ENCODE peak calls at places on chromosomes 4 and X, in six cellular contexts. U, M, H, E, N and F are unnamed samples.

GRCh38 chrX:71911023-71911730 is 532 bp downstream of the NHSL2 start:
- DNase-seq in U (no peak), M (peak), H (no peak), E (no peak), N (no peak), F (no peak)

GRCh38 chrX:112841114-112841819 is 636 bp upstream of the AMOT start:
- DNase-seq in U (peak), M (peak), H (peak), E (peak), N (no peak), F (peak)

GRCh38 chr4:166391501-166391900 is 518.5 kb downstream of the TLL1 start:
- DNase-seq in U (no peak), M (no peak), H (no peak), E (no peak), N (no peak), F (no peak)

GRCh38 chrX:38036471-38036870 is 30.1 kb downstream of the SYTL5 start:
- DNase-seq in U (no peak), M (no peak), H (no peak), E (no peak), N (no peak), F (no peak)

GRCh38 chr4:141246243-141246642 is 25.5 kb downstream of the ZNF330 start:
- DNase-seq in U (no peak), M (no peak), H (no peak), E (no peak), N (no peak), F (no peak)

GRCh38 chr4:87108142-87108546 is 112.3 kb downstream of the KLHL8 start:
- DNase-seq in U (no peak), M (no peak), H (no peak), E (no peak), N (no peak), F (peak)

GRCh38 chrX:68273887-68274286 is 159.4 kb downstream of the OPHN1 start:
- DNase-seq in U (no peak), M (peak), H (no peak), E (no peak), N (no peak), F (peak)

GRCh38 chr4:145840162-145840768 is 98.4 kb downstream of the ZNF827 start:
- DNase-seq in U (peak), M (no peak), H (peak), E (no peak), N (peak), F (peak)

GRCh38 chrX:147838465-147839131 is 73.1 kb upstream of the FMR1 start:
- DNase-seq in U (no peak), M (no peak), H (peak), E (no peak), N (no peak), F (no peak)

GRCh38 chrX:30875957-30876356 is 13.1 kb downstream of the TAB3 start:
- DNase-seq in U (no peak), M (no peak), H (peak), E (no peak), N (no peak), F (no peak)

GRCh38 chrX:101708180-101708579 is 48.5 kb upstream of the ARMCX2 start:
- DNase-seq in U (no peak), M (no peak), H (no peak), E (no peak), N (no peak), F (no peak)

GRCh38 chr4:53674891-53675290 is 83.6 kb upstream of the LNX1 start:
- DNase-seq in U (no peak), M (no peak), H (no peak), E (no peak), N (no peak), F (no peak)

GRCh38 chrX:30183554-30183953 is 31.8 kb upstream of the MAGEB2 start:
- DNase-seq in U (no peak), M (no peak), H (no peak), E (no peak), N (no peak), F (no peak)

GRCh38 chrX:43731086-43731485 is 75.0 kb downstream of the MAOA start:
- DNase-seq in U (no peak), M (no peak), H (no peak), E (no peak), N (no peak), F (no peak)

GRCh38 chrX:100980608-100981497 is 11.3 kb downstream of the ARL13A start:
- DNase-seq in U (no peak), M (no peak), H (peak), E (no peak), N (no peak), F (peak)

GRCh38 chrX:107448625-107449468 is 605 bp upstream of the FRMPD3 start:
- DNase-seq in U (no peak), M (peak), H (no peak), E (no peak), N (no peak), F (no peak)

GRCh38 chr4:6055436-6055835 is 37.2 kb upstream of the C4orf50 start:
- DNase-seq in U (no peak), M (no peak), H (no peak), E (no peak), N (no peak), F (no peak)
- TF ChIP-seq ATF3 in U (no peak), M (no peak), H (no peak), E (no peak), N (no peak), F (no peak)

DNA sequence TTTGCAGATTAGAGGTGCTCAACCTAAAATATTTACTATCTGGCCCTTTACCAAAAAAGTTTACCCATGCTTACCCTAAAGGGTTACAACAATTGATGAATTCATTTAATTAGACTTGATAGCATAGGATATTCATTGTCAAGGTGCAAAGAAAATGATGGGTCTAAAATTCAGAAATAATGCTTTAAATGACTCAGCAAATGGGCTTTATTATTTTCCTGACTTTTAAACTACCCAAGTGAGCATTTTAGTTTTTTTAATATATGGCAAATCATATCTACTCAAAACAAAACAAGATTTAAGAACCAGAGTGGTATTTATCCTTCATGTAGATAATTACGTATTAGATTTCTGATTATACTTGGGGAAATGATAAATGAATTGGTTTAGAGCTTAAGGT is 235.8 kb downstream of the DCLK2 start:
- DNase-seq in U (no peak), M (no peak), H (no peak), E (no peak), N (no peak), F (no peak)
- TF ChIP-seq ATF3 in U (no peak), M (no peak), H (no peak), E (no peak), N (no peak), F (no peak)

GRCh38 chrX:143642426-143642825 is 6.5 kb upstream of the SLITRK4 start:
- DNase-seq in U (no peak), M (no peak), H (no peak), E (no peak), N (no peak), F (no peak)
- TF ChIP-seq ATF3 in U (no peak), M (no peak), H (no peak), E (no peak), N (no peak), F (no peak)

GRCh38 chr4:176319237-176319703 is 496 bp upstream of the SPCS3 start:
- DNase-seq in U (peak), M (no peak), H (no peak), E (no peak), N (no peak), F (no peak)
- TF ChIP-seq ATF3 in U (no peak), M (no peak), H (no peak), E (no peak), N (no peak), F (no peak)

GRCh38 chr4:48762408-48762807 is 17.7 kb downstream of the FRYL start:
- DNase-seq in U (no peak), M (no peak), H (no peak), E (no peak), N (no peak), F (no peak)
- TF ChIP-seq ATF3 in U (no peak), M (no peak), H (no peak), E (no peak), N (no peak), F (no peak)